ENCODE peak calls at places on chromosomes 12 and 14, in five cellular contexts. W is adrenal gland, H is tibial nerve, E is brain microvascular endothelial cell, J is tibial artery. T is an unnamed sample.
A peak's percentile ranks its signal among the peaks of the same experiment; 100 is the strongest.

GRCh38 chr12:34288963-34289345 is 266.7 kb downstream of the ALG10 start:
- DNase-seq in J (no peak), E (no peak), H (no peak), W (no peak), T (no peak)

GRCh38 chr14:63938198-63939005 is 85.6 kb downstream of the SYNE2 start:
- DNase-seq in H (no peak), J (no peak), W (peak; percentile 49), E (no peak), T (no peak)

GRCh38 chr12:64824500-64825142 is at the start of gene TBC1D30:
- DNase-seq in H (no peak), E (peak; percentile 4), J (no peak), W (peak; percentile 28), T (peak; percentile 75)

GRCh38 chr12:106021516-106021915 is 117.2 kb downstream of the NUAK1 start:
- DNase-seq in E (no peak), J (no peak), W (no peak), H (no peak), T (no peak)

GRCh38 chr12:67674417-67674816 is 25.9 kb downstream of the DYRK2 start:
- DNase-seq in W (no peak), H (no peak), J (no peak), E (no peak), T (no peak)

GRCh38 chr14:86065407-86065806 is 535.5 kb downstream of the FLRT2 start:
- DNase-seq in W (no peak), E (no peak), H (no peak), J (no peak), T (no peak)

GRCh38 chr14:92987148-92987570 is 64.2 kb downstream of the CHGA start:
- DNase-seq in H (no peak), W (no peak), J (no peak), E (no peak), T (no peak)

GRCh38 chr12:6700646-6701051 is at the start of gene PIANP:
- DNase-seq in W (peak; percentile 24), H (no peak), E (no peak), J (no peak), T (peak; percentile 72)

GRCh38 chr14:69895109-69895508 is 15.9 kb downstream of the SMOC1 start:
- DNase-seq in H (no peak), W (no peak), E (no peak), J (no peak), T (no peak)

GRCh38 chr12:77299910-77300772 is 234.8 kb upstream of the E2F7 start:
- DNase-seq in J (no peak), E (peak; percentile 55), W (no peak), H (no peak), T (no peak)

GRCh38 chr14:103021817-103022668 is 35.3 kb downstream of the CDC42BPB start:
- DNase-seq in H (no peak), J (no peak), E (peak; percentile 29), W (no peak), T (no peak)

GRCh38 chr12:60981473-60981872 is 1278.7 kb upstream of the USP15 start:
- DNase-seq in H (no peak), E (no peak), J (no peak), W (no peak), T (no peak)

GRCh38 chr12:19382111-19382526 is 57.2 kb upstream of the AEBP2 start:
- DNase-seq in E (peak; percentile 92), H (no peak), J (no peak), W (peak; percentile 60), T (no peak)

GRCh38 chr14:34863844-34864243 is 11.3 kb downstream of the BAZ1A start:
- DNase-seq in E (no peak), H (no peak), W (no peak), J (no peak), T (no peak)

GRCh38 chr12:131990066-131990979 is 40.6 kb downstream of the EP400 start:
- DNase-seq in E (peak; percentile 45), W (no peak), J (no peak), H (no peak), T (no peak)

GRCh38 chr12:86331457-86331856 is 75.3 kb upstream of the MGAT4C start:
- DNase-seq in W (no peak), E (no peak), J (no peak), H (no peak), T (no peak)

GRCh38 chr14:75249251-75249957 is 29.2 kb upstream of the FOS start:
- DNase-seq in H (no peak), E (no peak), J (no peak), W (no peak), T (no peak)

GRCh38 chr12:97748298-97748697 is 285.7 kb downstream of the RMST start:
- DNase-seq in H (no peak), J (no peak), E (no peak), W (no peak), T (no peak)

GRCh38 chr12:121217761-121218160 is 7.8 kb downstream of the P2RX4 start:
- DNase-seq in H (no peak), E (no peak), W (no peak), J (no peak), T (no peak)

GRCh38 chr12:122395319-122395718 is 27.1 kb downstream of the CLIP1 start:
- DNase-seq in H (no peak), E (peak; percentile 80), W (no peak), J (no peak), T (no peak)

GRCh38 chr14:99605299-99605961 is 1.4 kb upstream of the CCDC85C start:
- DNase-seq in H (no peak), W (peak; percentile 62), J (peak; percentile 44), E (no peak), T (peak; percentile 89)

GRCh38 chr14:77309122-77309521 is 11.6 kb downstream of the POMT2 start:
- DNase-seq in J (no peak), W (no peak), E (no peak), H (no peak), T (no peak)

GRCh38 chr12:132608231-132609171 is 1.9 kb downstream of the LRCOL1 start:
- DNase-seq in E (no peak), J (no peak), W (no peak), H (no peak), T (no peak)

GRCh38 chr12:1234073-1234472 is 243.1 kb downstream of the ERC1 start:
- DNase-seq in H (no peak), W (peak; percentile 21), E (no peak), J (no peak), T (no peak)

GRCh38 chr14:24114536-24115450 is at the start of the genes DCAF11 and NRL:
- DNase-seq in W (peak; percentile 99), H (peak; percentile 97), E (peak; percentile 99), J (peak; percentile 99), T (peak; percentile 99)

GRCh38 chr12:49017764-49018281 is 753 bp downstream of the PRKAG1 start:
- DNase-seq in W (peak; percentile 61), E (peak; percentile 32), H (no peak), J (no peak), T (no peak)

GRCh38 chr12:93946542-93947150 is 201.7 kb upstream of the PLXNC1 start:
- DNase-seq in W (no peak), E (no peak), H (no peak), J (no peak), T (no peak)

GRCh38 chr14:105149146-105149781 is 19.3 kb downstream of the JAG2 start:
- DNase-seq in E (no peak), J (no peak), W (no peak), H (no peak), T (no peak)

GRCh38 chr12:6116481-6117021 is 7.9 kb downstream of the VWF start:
- DNase-seq in E (peak; percentile 56), H (no peak), J (no peak), W (peak; percentile 22), T (no peak)

GRCh38 chr12:50647031-50647430 is 116.9 kb upstream of the ATF1 start:
- DNase-seq in W (no peak), J (no peak), E (no peak), H (no peak), T (no peak)

GRCh38 chr14:94821705-94822104 is 51.8 kb upstream of the GSC start:
- DNase-seq in E (no peak), W (no peak), J (no peak), H (no peak), T (no peak)

GRCh38 chr12:53550595-53550994 is 43.3 kb upstream of the NPFF start:
- DNase-seq in E (peak; percentile 51), W (no peak), H (no peak), J (no peak), T (no peak)

GRCh38 chr14:103313704-103314103 is 20.3 kb upstream of the EIF5 start:
- DNase-seq in E (no peak), W (peak; percentile 24), J (no peak), H (no peak), T (no peak)

GRCh38 chr14:56878766-56879165 is 68.5 kb upstream of the OTX2 start:
- DNase-seq in W (no peak), H (no peak), E (no peak), J (no peak), T (no peak)

GRCh38 chr14:50887476-50887875 is 15.6 kb downstream of the ABHD12B start:
- DNase-seq in J (no peak), W (no peak), E (no peak), H (no peak), T (no peak)

GRCh38 chr14:34718750-34719304 is 4.4 kb upstream of the CFL2 start:
- DNase-seq in W (no peak), H (no peak), J (no peak), E (no peak), T (no peak)

GRCh38 chr12:124381454-124382207 is 86.7 kb downstream of the RFLNA start:
- DNase-seq in E (peak; percentile 78), J (peak; percentile 92), W (peak; percentile 95), H (peak; percentile 91), T (no peak)
- H3K36me3 ChIP-seq in E (peaks cover 77% of the 10 kb centered on the region), J (peaks cover 53% of the 10 kb centered on the region), W (peaks cover 73% of the 10 kb centered on the region), H (no peaks in the 10 kb centered on the region), T (peaks cover 84% of the 10 kb centered on the region)

GRCh38 chr12:95990136-95990535 is 6.0 kb downstream of the HAL start:
- DNase-seq in H (no peak), W (no peak), E (no peak), J (no peak), T (no peak)
- TF ChIP-seq CTCF in H (no peak), W (no peak), E (no peak), J (no peak), T (no peak)

DNA sequence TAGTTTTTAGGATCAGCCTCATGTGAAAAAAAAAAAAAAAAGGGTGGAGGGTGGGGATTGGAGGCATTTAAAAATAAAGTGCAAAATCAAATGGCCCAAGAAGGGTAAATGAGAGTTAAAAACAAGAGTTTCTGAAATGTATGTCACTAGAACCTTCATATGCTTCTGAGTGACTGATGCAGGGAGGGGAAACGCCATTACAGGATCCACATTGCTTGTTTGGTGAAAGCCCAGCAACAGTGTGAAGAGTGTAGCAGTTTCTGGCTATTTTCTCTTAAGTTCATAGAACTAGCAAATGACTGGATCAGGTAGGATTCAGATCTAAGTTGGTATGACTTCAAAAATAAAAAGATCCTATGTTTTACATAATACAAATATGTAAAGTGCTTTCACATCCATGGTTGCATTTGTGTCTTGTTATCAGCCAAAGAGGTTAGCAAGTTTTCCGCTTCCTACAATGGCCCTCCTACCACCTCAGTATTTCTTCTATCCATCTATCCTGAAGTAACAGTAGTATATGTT is 2.9 kb downstream of the CHPT1 start:
- DNase-seq in E (no peak), J (no peak), H (no peak), W (no peak), T (no peak)
- H3K27ac ChIP-seq in E (no peak overlapping the region), J (no peak overlapping the region), H (peak overlapping the region; percentile 98), W (peak overlapping the region; percentile 97), T (no peak overlapping the region)

GRCh38 chr14:88470542-88471440 is 84.0 kb downstream of the PTPN21 start:
- DNase-seq in H (no peak), J (no peak), W (no peak), E (no peak), T (no peak)
- H3K36me3 ChIP-seq in H (no peaks in the 10 kb centered on the region), J (peaks cover 83% of the 10 kb centered on the region), W (peaks cover 36% of the 10 kb centered on the region), E (peaks cover 8% of the 10 kb centered on the region), T (peaks cover 83% of the 10 kb centered on the region)

T was measured in WERI-Rb-1.